ENCODE peak calls at places on chromosome 3, in nine cellular contexts. K is activated gamma-delta T cell treated with Interleukin-2 at 50 U/mL for 16 hours; N is endodermal cell; Y is stimulated activated CD4-positive, alpha-beta T cell treated with anti-CD3 and anti-CD28 coated beads, Interleukin-12 subunit alpha, Interleukin-12 subunit beta, amount 100 ng/mL, for 4 hours; J is RKO; F is NT2/D1; C is fibroblast of villous mesenchyme; I is nephron progenitor cell; L is kidney glomerular epithelial cell. S is an unnamed sample.

GRCh38 chr3:134380249-134380648 is 6.0 kb upstream of the AMOTL2 start:
- DNase-seq in K (no peak), N (no peak), Y (no peak), J (no peak), F (no peak), C (no peak), I (no peak), L (no peak), S (no peak)

GRCh38 chr3:2354702-2355101 is 256.0 kb downstream of the CNTN4 start:
- DNase-seq in K (no peak), N (peak), Y (no peak), J (peak), F (peak), C (peak), I (no peak), L (peak), S (no peak)

GRCh38 chr3:64895095-64895494 is 207.3 kb upstream of the ADAMTS9 start:
- DNase-seq in K (no peak), N (peak), Y (no peak), J (no peak), F (no peak), C (no peak), I (no peak), L (no peak), S (no peak)

GRCh38 chr3:149426325-149426724 is 48.2 kb upstream of the TM4SF4 start:
- DNase-seq in K (no peak), N (no peak), Y (no peak), J (no peak), F (no peak), C (no peak), I (no peak), L (no peak), S (no peak)

GRCh38 chr3:71916747-71917369 is 131.9 kb upstream of the PROK2 start:
- DNase-seq in K (no peak), N (no peak), Y (no peak), J (no peak), F (no peak), C (no peak), I (no peak), L (no peak), S (no peak)

GRCh38 chr3:112638327-112639020 is 2.5 kb downstream of the CCDC80 start:
- DNase-seq in K (no peak), N (no peak), Y (no peak), J (no peak), F (no peak), C (no peak), I (no peak), L (no peak), S (no peak)

GRCh38 chr3:157360044-157360443 is 76.6 kb upstream of the PTX3 start:
- DNase-seq in K (no peak), N (no peak), Y (no peak), J (peak), F (no peak), C (peak), I (no peak), L (peak), S (no peak)

GRCh38 chr3:172084871-172085556 is 45.6 kb downstream of the FNDC3B start:
- DNase-seq in K (no peak), N (no peak), Y (no peak), J (no peak), F (no peak), C (peak), I (no peak), L (no peak), S (no peak)

GRCh38 chr3:194218646-194219453 is 82.9 kb downstream of the HES1 start:
- DNase-seq in K (no peak), N (peak), Y (no peak), J (no peak), F (no peak), C (no peak), I (no peak), L (no peak), S (no peak)

GRCh38 chr3:12746419-12746818 is 12.6 kb downstream of the TMEM40 start:
- DNase-seq in K (no peak), N (peak), Y (no peak), J (no peak), F (no peak), C (no peak), I (no peak), L (no peak), S (no peak)

GRCh38 chr3:15726881-15727280 is 70.9 kb downstream of the ANKRD28 start:
- DNase-seq in K (no peak), N (no peak), Y (no peak), J (no peak), F (no peak), C (no peak), I (no peak), L (no peak), S (no peak)

GRCh38 chr3:11239796-11240195 is 32.4 kb upstream of the ATG7 start:
- DNase-seq in K (no peak), N (no peak), Y (no peak), J (no peak), F (no peak), C (no peak), I (no peak), L (no peak), S (no peak)

GRCh38 chr3:67405193-67405592 is 249.2 kb downstream of the SUCLG2 start:
- DNase-seq in K (no peak), N (no peak), Y (no peak), J (no peak), F (no peak), C (no peak), I (no peak), L (no peak), S (no peak)

GRCh38 chr3:20125912-20126311 is 60.1 kb downstream of the SGO1 start:
- DNase-seq in K (no peak), N (no peak), Y (no peak), J (no peak), F (no peak), C (no peak), I (no peak), L (no peak), S (no peak)

GRCh38 chr3:186506846-186507245 is 37.3 kb downstream of the CRYGS start:
- DNase-seq in K (no peak), N (no peak), Y (no peak), J (no peak), F (no peak), C (no peak), I (no peak), L (no peak), S (no peak)

GRCh38 chr3:13343601-13344000 is 76.5 kb downstream of the NUP210 start:
- DNase-seq in K (no peak), N (no peak), Y (no peak), J (no peak), F (no peak), C (no peak), I (no peak), L (no peak), S (no peak)

GRCh38 chr3:31210068-31210650 is 315.7 kb upstream of the GADL1 start:
- DNase-seq in K (no peak), N (peak), Y (no peak), J (no peak), F (no peak), C (no peak), I (no peak), L (no peak), S (no peak)

GRCh38 chr3:166453472-166453871 is 616.2 kb upstream of the BCHE start:
- DNase-seq in K (no peak), N (no peak), Y (no peak), J (no peak), F (no peak), C (no peak), I (no peak), L (no peak), S (no peak)

GRCh38 chr3:80192871-80193270 is 425.1 kb upstream of the ROBO1 start:
- DNase-seq in K (no peak), N (no peak), Y (no peak), J (no peak), F (no peak), C (peak), I (no peak), L (no peak), S (no peak)

GRCh38 chr3:49489247-49489646 is 19.2 kb downstream of the DAG1 start:
- DNase-seq in K (no peak), N (no peak), Y (no peak), J (no peak), F (no peak), C (no peak), I (no peak), L (no peak), S (no peak)

GRCh38 chr3:142850395-142851023 is 38.4 kb downstream of the PCOLCE2 start:
- DNase-seq in K (no peak), N (no peak), Y (no peak), J (peak), F (no peak), C (peak), I (no peak), L (peak), S (no peak)

GRCh38 chr3:98901032-98901464 is 447 bp downstream of the DCBLD2 start:
- DNase-seq in K (no peak), N (peak), Y (peak), J (peak), F (peak), C (peak), I (peak), L (no peak), S (no peak)

GRCh38 chr3:94423566-94423965 is 360.7 kb downstream of the NSUN3 start:
- DNase-seq in K (no peak), N (no peak), Y (no peak), J (no peak), F (no peak), C (peak), I (no peak), L (no peak), S (no peak)

GRCh38 chr3:56468184-56469106 is at the start of gene ERC2:
- DNase-seq in K (no peak), N (peak), Y (no peak), J (no peak), F (peak), C (peak), I (peak), L (peak), S (peak)

GRCh38 chr3:61663728-61664492 is 102.5 kb downstream of the PTPRG start:
- DNase-seq in K (no peak), N (peak), Y (no peak), J (peak), F (peak), C (peak), I (peak), L (peak), S (no peak)

GRCh38 chr3:38644016-38644661 is 5.3 kb downstream of the SCN5A start:
- DNase-seq in K (no peak), N (peak), Y (no peak), J (no peak), F (no peak), C (no peak), I (no peak), L (no peak), S (no peak)

GRCh38 chr3:47414161-47414564 is 33.3 kb downstream of the PTPN23 start:
- DNase-seq in K (no peak), N (no peak), Y (no peak), J (no peak), F (no peak), C (no peak), I (no peak), L (no peak), S (no peak)

GRCh38 chr3:185555101-185555501 is 2.7 kb upstream of the LIPH start:
- DNase-seq in K (no peak), N (no peak), Y (no peak), J (no peak), F (no peak), C (no peak), I (no peak), L (no peak), S (no peak)

GRCh38 chr3:16875876-16876575 is 8.7 kb upstream of the PLCL2 start:
- DNase-seq in K (no peak), N (no peak), Y (no peak), J (no peak), F (no peak), C (no peak), I (no peak), L (no peak), S (no peak)

GRCh38 chr3:64368163-64369025 is 143.1 kb upstream of the PRICKLE2 start:
- DNase-seq in K (no peak), N (no peak), Y (no peak), J (no peak), F (no peak), C (peak), I (no peak), L (no peak), S (no peak)

GRCh38 chr3:126972866-126973265 is 10.0 kb upstream of the PLXNA1 start:
- DNase-seq in K (no peak), N (no peak), Y (no peak), J (no peak), F (no peak), C (no peak), I (no peak), L (no peak), S (no peak)

GRCh38 chr3:100516843-100517242 is 24.4 kb downstream of the TMEM45A start:
- DNase-seq in K (no peak), N (no peak), Y (no peak), J (no peak), F (no peak), C (peak), I (no peak), L (no peak), S (no peak)

GRCh38 chr3:42505849-42506410 is 3.5 kb downstream of the VIPR1 start:
- DNase-seq in K (no peak), N (peak), Y (no peak), J (no peak), F (no peak), C (no peak), I (no peak), L (no peak), S (no peak)

GRCh38 chr3:172319653-172320052 is 128.6 kb downstream of the GHSR start:
- DNase-seq in K (no peak), N (no peak), Y (no peak), J (no peak), F (no peak), C (no peak), I (no peak), L (no peak), S (no peak)

GRCh38 chr3:184710870-184711365 is 946 bp downstream of the MAGEF1 start:
- DNase-seq in K (no peak), N (no peak), Y (peak), J (peak), F (no peak), C (no peak), I (no peak), L (no peak), S (no peak)

GRCh38 chr3:30693470-30694120 is 87.2 kb downstream of the TGFBR2 start:
- DNase-seq in K (peak), N (peak), Y (no peak), J (peak), F (peak), C (peak), I (peak), L (peak), S (no peak)

GRCh38 chr3:177350051-177350565 is 152.8 kb upstream of the TBL1XR1 start:
- DNase-seq in K (no peak), N (no peak), Y (no peak), J (no peak), F (no peak), C (no peak), I (no peak), L (no peak), S (no peak)

GRCh38 chr3:190036631-190037030 is 84.1 kb downstream of the P3H2 start:
- DNase-seq in K (no peak), N (no peak), Y (no peak), J (peak), F (no peak), C (no peak), I (no peak), L (no peak), S (no peak)

S was measured in D721Med.